ENCODE peak calls at places on chromosomes 2 and 18, in eight cellular contexts. One of them, this sample, is unnamed. For H3K4me1, the result is how much of the 10 kb centered on the place peaks cover.

GRCh38 chr2:240947607-240948006 is 41.5 kb downstream of the CROCC2 start:
- DNase-seq in CD8-positive, alpha-beta T cell: no peak
- DNase-seq in H9: no peak
- DNase-seq in left lung: peak
- DNase-seq in upper lobe of right lung: no peak
- DNase-seq in tibial artery: no peak
- DNase-seq in gastrocnemius medialis: peak
- DNase-seq in IMR-90: no peak
- DNase-seq in this sample: no peak

GRCh38 chr2:225027061-225027762 is 15.1 kb downstream of the DOCK10 start:
- DNase-seq in H9: no peak
- DNase-seq in IMR-90: no peak
- DNase-seq in tibial artery: no peak
- DNase-seq in left lung: no peak
- DNase-seq in gastrocnemius medialis: no peak
- DNase-seq in upper lobe of right lung: no peak
- DNase-seq in CD8-positive, alpha-beta T cell: peak
- DNase-seq in this sample: no peak

GRCh38 chr2:23287250-23287704 is 97.7 kb upstream of the KLHL29 start:
- DNase-seq in H9: no peak
- DNase-seq in upper lobe of right lung: no peak
- DNase-seq in IMR-90: peak
- DNase-seq in left lung: no peak
- DNase-seq in CD8-positive, alpha-beta T cell: no peak
- DNase-seq in tibial artery: no peak
- DNase-seq in gastrocnemius medialis: no peak
- DNase-seq in this sample: peak

GRCh38 chr2:96950391-96951124 is 35.8 kb downstream of the FAM178B start:
- DNase-seq in tibial artery: no peak
- DNase-seq in gastrocnemius medialis: no peak
- DNase-seq in CD8-positive, alpha-beta T cell: no peak
- DNase-seq in left lung: peak
- DNase-seq in upper lobe of right lung: no peak
- DNase-seq in H9: no peak
- DNase-seq in IMR-90: no peak
- DNase-seq in this sample: no peak

GRCh38 chr2:127389778-127390435 is 2.1 kb upstream of the MAP3K2 start:
- DNase-seq in left lung: no peak
- DNase-seq in gastrocnemius medialis: no peak
- DNase-seq in H9: no peak
- DNase-seq in CD8-positive, alpha-beta T cell: no peak
- DNase-seq in tibial artery: no peak
- DNase-seq in IMR-90: no peak
- DNase-seq in upper lobe of right lung: no peak
- DNase-seq in this sample: no peak

GRCh38 chr18:25953111-25953510 is 137.3 kb downstream of the SS18 start:
- DNase-seq in gastrocnemius medialis: no peak
- DNase-seq in H9: no peak
- DNase-seq in tibial artery: no peak
- DNase-seq in upper lobe of right lung: no peak
- DNase-seq in left lung: no peak
- DNase-seq in CD8-positive, alpha-beta T cell: no peak
- DNase-seq in IMR-90: no peak
- DNase-seq in this sample: no peak

GRCh38 chr2:48717826-48718225 is 37.7 kb downstream of the LHCGR start:
- DNase-seq in CD8-positive, alpha-beta T cell: no peak
- DNase-seq in gastrocnemius medialis: no peak
- DNase-seq in IMR-90: no peak
- DNase-seq in tibial artery: no peak
- DNase-seq in H9: no peak
- DNase-seq in upper lobe of right lung: no peak
- DNase-seq in left lung: no peak
- DNase-seq in this sample: no peak

GRCh38 chr18:45993441-45993840 is 26.3 kb upstream of the EPG5 start:
- DNase-seq in CD8-positive, alpha-beta T cell: no peak
- DNase-seq in H9: no peak
- DNase-seq in IMR-90: peak
- DNase-seq in gastrocnemius medialis: no peak
- DNase-seq in left lung: no peak
- DNase-seq in upper lobe of right lung: no peak
- DNase-seq in tibial artery: no peak
- DNase-seq in this sample: no peak

GRCh38 chr18:62996552-62996951 is 281.2 kb downstream of the PHLPP1 start:
- DNase-seq in CD8-positive, alpha-beta T cell: no peak
- DNase-seq in left lung: no peak
- DNase-seq in IMR-90: no peak
- DNase-seq in upper lobe of right lung: no peak
- DNase-seq in H9: no peak
- DNase-seq in gastrocnemius medialis: no peak
- DNase-seq in tibial artery: no peak
- DNase-seq in this sample: no peak

GRCh38 chr2:29558097-29558496 is 363.3 kb downstream of the ALK start:
- DNase-seq in H9: no peak
- DNase-seq in tibial artery: no peak
- DNase-seq in left lung: no peak
- DNase-seq in CD8-positive, alpha-beta T cell: no peak
- DNase-seq in upper lobe of right lung: no peak
- DNase-seq in IMR-90: no peak
- DNase-seq in gastrocnemius medialis: no peak
- DNase-seq in this sample: no peak

GRCh38 chr2:85750509-85751299 is 3.1 kb upstream of the ATOH8 start:
- DNase-seq in gastrocnemius medialis: no peak
- DNase-seq in tibial artery: peak
- DNase-seq in left lung: peak
- DNase-seq in CD8-positive, alpha-beta T cell: peak
- DNase-seq in H9: peak
- DNase-seq in upper lobe of right lung: peak
- DNase-seq in IMR-90: peak
- DNase-seq in this sample: peak

GRCh38 chr18:25055076-25055475 is 296.9 kb downstream of the ZNF521 start:
- DNase-seq in H9: no peak
- DNase-seq in gastrocnemius medialis: no peak
- DNase-seq in upper lobe of right lung: no peak
- DNase-seq in tibial artery: no peak
- DNase-seq in CD8-positive, alpha-beta T cell: no peak
- DNase-seq in left lung: no peak
- DNase-seq in IMR-90: peak
- DNase-seq in this sample: no peak

DNA sequence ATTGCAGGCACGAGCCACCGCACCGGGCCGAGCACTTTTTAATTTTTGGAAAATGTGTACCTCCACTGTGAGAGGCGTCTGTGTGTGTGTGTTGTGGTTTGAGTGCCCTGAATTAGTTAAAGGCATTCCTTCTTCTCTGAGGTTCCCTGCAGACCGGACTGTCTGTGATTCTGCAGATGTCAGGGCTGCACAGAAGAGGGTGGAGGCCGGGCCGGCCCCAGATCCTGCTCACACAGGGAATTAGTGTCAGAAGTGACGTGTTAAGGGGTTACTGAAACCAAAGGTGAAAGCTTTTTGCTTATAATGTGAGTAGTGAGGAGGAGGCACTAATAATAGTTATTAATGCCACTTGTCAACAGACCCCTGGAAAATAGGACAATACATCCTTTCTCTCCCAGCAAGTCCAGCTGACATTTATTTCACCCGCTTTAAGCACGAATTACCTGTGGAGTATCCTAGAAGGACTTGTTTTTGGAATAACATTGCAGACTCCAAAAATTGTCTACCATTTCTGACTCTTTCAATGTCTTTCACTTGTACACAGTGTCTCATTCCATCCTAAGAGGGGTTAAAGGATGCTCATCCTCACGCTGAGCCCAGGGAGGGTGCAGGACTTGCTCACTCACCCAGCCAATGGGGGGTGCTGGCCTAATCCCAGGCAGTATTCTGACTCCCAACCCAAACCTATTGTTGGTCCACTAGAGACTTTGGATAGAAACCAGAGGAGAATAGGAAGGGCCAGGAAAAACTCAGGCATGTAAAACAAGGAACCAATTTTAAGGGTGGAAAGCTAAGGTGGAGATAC is 16.2 kb downstream of the ARHGAP25 start:
- DNase-seq in left lung: no peak
- DNase-seq in gastrocnemius medialis: no peak
- DNase-seq in tibial artery: no peak
- DNase-seq in CD8-positive, alpha-beta T cell: peak
- DNase-seq in upper lobe of right lung: no peak
- DNase-seq in H9: peak
- DNase-seq in IMR-90: no peak
- DNase-seq in this sample: no peak
- H3K4me1 ChIP-seq in left lung: half or more
- H3K4me1 ChIP-seq in gastrocnemius medialis: under half
- H3K4me1 ChIP-seq in tibial artery: under half
- H3K4me1 ChIP-seq in CD8-positive, alpha-beta T cell: half or more
- H3K4me1 ChIP-seq in upper lobe of right lung: under half
- H3K4me1 ChIP-seq in H9: under half
- H3K4me1 ChIP-seq in IMR-90: under half
- H3K4me1 ChIP-seq in this sample: under half

GRCh38 chr2:168348076-168348475 is 100.7 kb upstream of the STK39 start:
- DNase-seq in upper lobe of right lung: no peak
- DNase-seq in gastrocnemius medialis: no peak
- DNase-seq in CD8-positive, alpha-beta T cell: no peak
- DNase-seq in left lung: no peak
- DNase-seq in tibial artery: no peak
- DNase-seq in IMR-90: peak
- DNase-seq in H9: peak
- DNase-seq in this sample: peak
- TF ChIP-seq CTCF in upper lobe of right lung: peak
- TF ChIP-seq CTCF in gastrocnemius medialis: peak
- TF ChIP-seq CTCF in CD8-positive, alpha-beta T cell: no peak
- TF ChIP-seq CTCF in left lung: peak
- TF ChIP-seq CTCF in tibial artery: peak
- TF ChIP-seq CTCF in IMR-90: peak
- TF ChIP-seq CTCF in H9: peak
- TF ChIP-seq CTCF in this sample: peak

GRCh38 chr2:25878361-25879132 is at the start of gene ASXL2:
- DNase-seq in upper lobe of right lung: peak
- DNase-seq in left lung: peak
- DNase-seq in IMR-90: peak
- DNase-seq in CD8-positive, alpha-beta T cell: peak
- DNase-seq in gastrocnemius medialis: peak
- DNase-seq in H9: peak
- DNase-seq in tibial artery: peak
- DNase-seq in this sample: peak

GRCh38 chr2:25877431-25878360 is 591 bp downstream of the ASXL2 start:
- DNase-seq in gastrocnemius medialis: peak
- DNase-seq in IMR-90: peak
- DNase-seq in left lung: no peak
- DNase-seq in CD8-positive, alpha-beta T cell: peak
- DNase-seq in upper lobe of right lung: peak
- DNase-seq in H9: peak
- DNase-seq in tibial artery: peak
- DNase-seq in this sample: peak

GRCh38 chr2:25885933-25886332 is 7.6 kb upstream of the ASXL2 start:
- DNase-seq in left lung: no peak
- DNase-seq in IMR-90: peak
- DNase-seq in H9: no peak
- DNase-seq in gastrocnemius medialis: no peak
- DNase-seq in tibial artery: no peak
- DNase-seq in CD8-positive, alpha-beta T cell: no peak
- DNase-seq in upper lobe of right lung: no peak
- DNase-seq in this sample: no peak

GRCh38 chr2:25879133-25879730 is 945 bp upstream of the ASXL2 start:
- DNase-seq in left lung: no peak
- DNase-seq in tibial artery: no peak
- DNase-seq in upper lobe of right lung: no peak
- DNase-seq in CD8-positive, alpha-beta T cell: no peak
- DNase-seq in H9: no peak
- DNase-seq in IMR-90: peak
- DNase-seq in gastrocnemius medialis: no peak
- DNase-seq in this sample: no peak

GRCh38 chr2:25881759-25882158 is 3.5 kb upstream of the ASXL2 start:
- DNase-seq in gastrocnemius medialis: no peak
- DNase-seq in IMR-90: no peak
- DNase-seq in left lung: no peak
- DNase-seq in H9: no peak
- DNase-seq in CD8-positive, alpha-beta T cell: no peak
- DNase-seq in upper lobe of right lung: no peak
- DNase-seq in tibial artery: no peak
- DNase-seq in this sample: no peak
- H3K4me1 ChIP-seq in gastrocnemius medialis: under half
- H3K4me1 ChIP-seq in IMR-90: under half
- H3K4me1 ChIP-seq in left lung: under half
- H3K4me1 ChIP-seq in H9: under half
- H3K4me1 ChIP-seq in CD8-positive, alpha-beta T cell: under half
- H3K4me1 ChIP-seq in upper lobe of right lung: under half
- H3K4me1 ChIP-seq in tibial artery: under half
- H3K4me1 ChIP-seq in this sample: under half

GRCh38 chr2:98759827-98760625 is 29.1 kb upstream of the MGAT4A start:
- DNase-seq in CD8-positive, alpha-beta T cell: no peak
- DNase-seq in tibial artery: no peak
- DNase-seq in IMR-90: no peak
- DNase-seq in upper lobe of right lung: no peak
- DNase-seq in left lung: no peak
- DNase-seq in H9: no peak
- DNase-seq in gastrocnemius medialis: no peak
- DNase-seq in this sample: no peak

GRCh38 chr2:98764499-98764898 is 33.6 kb upstream of the MGAT4A start:
- DNase-seq in IMR-90: no peak
- DNase-seq in upper lobe of right lung: no peak
- DNase-seq in H9: no peak
- DNase-seq in CD8-positive, alpha-beta T cell: no peak
- DNase-seq in gastrocnemius medialis: no peak
- DNase-seq in tibial artery: no peak
- DNase-seq in left lung: no peak
- DNase-seq in this sample: no peak

GRCh38 chr2:98761267-98761781 is 30.4 kb upstream of the MGAT4A start:
- DNase-seq in H9: no peak
- DNase-seq in CD8-positive, alpha-beta T cell: peak
- DNase-seq in upper lobe of right lung: no peak
- DNase-seq in IMR-90: no peak
- DNase-seq in gastrocnemius medialis: no peak
- DNase-seq in left lung: no peak
- DNase-seq in tibial artery: no peak
- DNase-seq in this sample: no peak

GRCh38 chr2:98761909-98762308 is 31.0 kb upstream of the MGAT4A start:
- DNase-seq in upper lobe of right lung: no peak
- DNase-seq in left lung: no peak
- DNase-seq in H9: no peak
- DNase-seq in CD8-positive, alpha-beta T cell: no peak
- DNase-seq in IMR-90: no peak
- DNase-seq in gastrocnemius medialis: no peak
- DNase-seq in tibial artery: no peak
- DNase-seq in this sample: no peak

DNA sequence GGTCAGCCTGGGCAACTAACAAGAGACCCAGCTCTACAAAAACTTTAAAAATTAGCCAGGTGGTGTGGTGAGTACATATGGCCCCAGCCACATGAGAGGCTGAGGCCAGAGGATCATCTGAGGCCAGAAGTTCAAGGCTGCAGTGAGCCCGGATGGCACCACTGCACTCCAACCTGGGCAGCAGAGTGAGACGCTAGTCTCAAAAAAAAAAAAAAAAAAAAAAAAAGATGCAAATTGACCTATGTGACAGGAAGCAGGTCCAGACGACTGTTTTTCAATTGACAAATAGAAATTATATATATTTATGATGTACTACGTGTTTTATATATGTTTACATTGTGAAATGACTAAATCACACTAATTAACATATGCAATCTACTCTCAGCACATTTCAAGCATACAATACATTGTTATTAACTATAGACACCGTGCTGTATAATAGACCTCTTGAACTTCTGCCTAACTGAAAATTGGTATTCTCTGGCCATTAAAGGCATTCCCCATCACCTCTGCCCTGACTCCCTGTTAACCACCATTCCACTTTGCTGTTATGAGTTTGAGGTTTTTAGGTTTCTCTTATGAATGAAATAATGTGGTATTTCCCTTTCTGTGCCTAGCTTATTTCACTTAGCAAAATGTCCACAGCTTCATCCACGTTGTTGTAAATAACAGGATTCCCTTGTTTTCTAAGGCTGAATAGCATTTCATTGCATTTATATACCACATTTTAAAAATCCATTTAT is 32.4 kb upstream of the MGAT4A start:
- DNase-seq in left lung: no peak
- DNase-seq in H9: no peak
- DNase-seq in CD8-positive, alpha-beta T cell: no peak
- DNase-seq in tibial artery: no peak
- DNase-seq in gastrocnemius medialis: no peak
- DNase-seq in IMR-90: no peak
- DNase-seq in upper lobe of right lung: no peak
- DNase-seq in this sample: no peak
- TF ChIP-seq CTCF in left lung: no peak
- TF ChIP-seq CTCF in H9: no peak
- TF ChIP-seq CTCF in CD8-positive, alpha-beta T cell: no peak
- TF ChIP-seq CTCF in tibial artery: no peak
- TF ChIP-seq CTCF in gastrocnemius medialis: no peak
- TF ChIP-seq CTCF in IMR-90: no peak
- TF ChIP-seq CTCF in upper lobe of right lung: no peak
- TF ChIP-seq CTCF in this sample: no peak

This sample was measured in heart right ventricle.